ENCODE peak calls at places on chromosomes 1 and 21, in six cellular contexts. N, J, O, D, V and I are unnamed samples.

GRCh38 chr1:29542476-29543015 is 306.2 kb downstream of the PTPRU start:
- DNase-seq in J (no peak), N (peak), V (no peak), D (no peak), O (no peak), I (no peak)

GRCh38 chr1:150545486-150546032 is 3.6 kb upstream of the ADAMTSL4 start:
- DNase-seq in D (no peak), V (peak), N (no peak), J (no peak), O (no peak), I (no peak)

GRCh38 chr1:164320780-164321683 is 238.0 kb upstream of the PBX1 start:
- DNase-seq in V (no peak), O (no peak), J (peak), N (peak), D (no peak), I (no peak)

GRCh38 chr1:67652800-67653199 is 32.2 kb upstream of the GADD45A start:
- DNase-seq in V (peak), J (no peak), N (peak), D (peak), O (no peak), I (no peak)

GRCh38 chr1:34419662-34420061 is 243.0 kb downstream of the C1orf94 start:
- DNase-seq in O (no peak), D (no peak), N (no peak), J (peak), V (no peak), I (no peak)

GRCh38 chr1:31054349-31054748 is 11.2 kb downstream of the PUM1 start:
- DNase-seq in D (no peak), J (no peak), V (no peak), O (no peak), N (no peak), I (no peak)

GRCh38 chr1:92903765-92904164 is 57.5 kb downstream of the DIPK1A start:
- DNase-seq in N (no peak), D (no peak), O (no peak), J (no peak), V (peak), I (no peak)

GRCh38 chr1:6208723-6209660 is 3.1 kb downstream of the RNF207 start:
- DNase-seq in J (peak), V (no peak), D (no peak), O (no peak), N (no peak), I (peak)

GRCh38 chr21:42440187-42440792 is 36.6 kb downstream of the UBASH3A start:
- DNase-seq in O (no peak), N (no peak), J (no peak), V (no peak), D (no peak), I (no peak)

GRCh38 chr1:52593495-52593894 is 8.7 kb upstream of the GPX7 start:
- DNase-seq in D (no peak), V (no peak), J (no peak), O (no peak), N (no peak), I (no peak)

GRCh38 chr1:27603320-27603961 is 503 bp downstream of the AHDC1 start:
- DNase-seq in J (no peak), V (peak), O (peak), N (no peak), D (no peak), I (no peak)

GRCh38 chr21:39175154-39175553 is 8.1 kb downstream of the PSMG1 start:
- DNase-seq in D (no peak), V (peak), O (no peak), N (no peak), J (no peak), I (no peak)

GRCh38 chr1:111598534-111598933 is 21.1 kb upstream of the RAP1A start:
- DNase-seq in O (no peak), J (no peak), D (no peak), N (no peak), V (no peak), I (no peak)

GRCh38 chr1:19197849-19198248 is 12.2 kb downstream of the UBR4 start:
- DNase-seq in J (no peak), V (no peak), N (no peak), D (no peak), O (no peak), I (no peak)

GRCh38 chr21:45974073-45975016 is 7.2 kb upstream of the COL6A1 start:
- DNase-seq in J (peak), V (no peak), D (no peak), O (peak), N (no peak), I (no peak)

GRCh38 chr1:167994560-167994959 is 57.7 kb upstream of the MPC2 start:
- DNase-seq in V (no peak), N (no peak), J (no peak), O (no peak), D (no peak), I (no peak)

GRCh38 chr1:26693557-26694184 is 2.1 kb upstream of the ARID1A start:
- DNase-seq in V (no peak), O (no peak), J (no peak), N (no peak), D (no peak), I (no peak)

GRCh38 chr21:37505963-37506362 is 139.4 kb downstream of the DYRK1A start:
- DNase-seq in O (no peak), D (no peak), N (no peak), V (no peak), J (no peak), I (no peak)

GRCh38 chr21:41321211-41321907 is 4.8 kb downstream of the FAM3B start:
- DNase-seq in D (no peak), O (no peak), J (no peak), V (peak), N (no peak), I (no peak)

GRCh38 chr1:83641828-83642443 is 357.0 kb downstream of the TTLL7 start:
- DNase-seq in V (no peak), D (no peak), J (no peak), N (no peak), O (no peak), I (no peak)

GRCh38 chr1:243849089-243850012 is 692 bp downstream of the AKT3 start:
- DNase-seq in V (peak), O (peak), N (no peak), D (no peak), J (peak), I (no peak)

GRCh38 chr1:113391643-113392271 is 1.4 kb downstream of the MAGI3 start:
- DNase-seq in O (no peak), J (no peak), D (no peak), V (peak), N (no peak), I (no peak)

GRCh38 chr1:224852901-224853568 is 76.4 kb upstream of the DNAH14 start:
- DNase-seq in O (peak), N (peak), J (no peak), V (peak), D (peak), I (peak)

GRCh38 chr1:58065520-58065919 is 481.0 kb downstream of the OMA1 start:
- DNase-seq in D (no peak), V (no peak), N (no peak), O (peak), J (peak), I (no peak)

GRCh38 chr1:175530167-175530566 is 213.2 kb downstream of the TNR start:
- DNase-seq in D (no peak), J (peak), O (no peak), N (no peak), V (no peak), I (no peak)

GRCh38 chr1:156414440-156415064 is 45.5 kb downstream of the RHBG start:
- DNase-seq in D (no peak), V (no peak), J (peak), N (no peak), O (peak), I (no peak)

GRCh38 chr21:17711896-17712295 is 99.2 kb upstream of the BTG3 start:
- DNase-seq in J (no peak), D (no peak), O (no peak), V (no peak), N (no peak), I (peak)

GRCh38 chr21:39657091-39657689 is 44.5 kb downstream of the B3GALT5 start:
- DNase-seq in J (no peak), O (no peak), N (no peak), D (no peak), V (no peak), I (no peak)

GRCh38 chr1:167563579-167564246 is 10.2 kb upstream of the CREG1 start:
- DNase-seq in V (peak), N (peak), J (no peak), O (no peak), D (no peak), I (peak)

GRCh38 chr1:63575340-63575826 is 17.8 kb upstream of the PGM1 start:
- DNase-seq in J (no peak), O (no peak), N (peak), D (no peak), V (peak), I (no peak)

GRCh38 chr1:19213580-19213979 is 3.5 kb upstream of the UBR4 start:
- DNase-seq in N (no peak), J (no peak), D (no peak), V (no peak), O (no peak), I (no peak)

GRCh38 chr1:167681024-167681423 is 40.8 kb upstream of the MPZL1 start:
- DNase-seq in N (no peak), D (no peak), J (no peak), V (no peak), O (no peak), I (no peak)

GRCh38 chr1:15358565-15359133 is 51.0 kb upstream of the EFHD2 start:
- DNase-seq in N (no peak), V (no peak), J (no peak), O (no peak), D (no peak), I (no peak)

GRCh38 chr1:215004121-215004837 is 78.3 kb upstream of the KCNK2 start:
- DNase-seq in D (no peak), V (no peak), O (no peak), J (no peak), N (no peak), I (no peak)

GRCh38 chr1:213586609-213586972 is 401.2 kb upstream of the PROX1 start:
- DNase-seq in N (no peak), J (no peak), O (peak), D (no peak), V (no peak), I (no peak)